ENCODE peak calls at places on chromosomes 7 and 10, in five cellular contexts. J, F, M, S and B are unnamed samples.

GRCh38 chr10:12906051-12906541 is 95.4 kb downstream of the CCDC3 start:
- DNase-seq in J (no peak), F (no peak), M (no peak), S (no peak), B (no peak)

GRCh38 chr7:1654738-1655490 is 15.2 kb upstream of the ELFN1 start:
- DNase-seq in J (no peak), F (no peak), M (no peak), S (no peak), B (no peak)

GRCh38 chr7:30925913-30926312 is 14.3 kb downstream of the AQP1 start:
- DNase-seq in J (no peak), F (no peak), M (no peak), S (no peak), B (no peak)

GRCh38 chr7:87810130-87810529 is 66.0 kb downstream of the SLC25A40 start:
- DNase-seq in J (no peak), F (no peak), M (no peak), S (no peak), B (no peak)

GRCh38 chr10:62540389-62540788 is 166.2 kb downstream of the ZNF365 start:
- DNase-seq in J (no peak), F (no peak), M (no peak), S (no peak), B (no peak)

GRCh38 chr7:117828831-117829230 is 44.4 kb downstream of the CTTNBP2 start:
- DNase-seq in J (no peak), F (no peak), M (no peak), S (no peak), B (no peak)

GRCh38 chr10:94546616-94547175 is 1.1 kb downstream of the HELLS start:
- DNase-seq in J (peak; percentile 19), F (no peak), M (peak; percentile 7), S (no peak), B (no peak)

GRCh38 chr7:36021917-36022550 is 131.0 kb upstream of the EEPD1 start:
- DNase-seq in J (no peak), F (no peak), M (no peak), S (no peak), B (no peak)

GRCh38 chr7:74115326-74115725 is 31.7 kb downstream of the LIMK1 start:
- DNase-seq in J (no peak), F (no peak), M (no peak), S (peak; percentile 72), B (peak; percentile 56)

GRCh38 chr10:29646960-29647431 is 12.2 kb upstream of the SVIL start:
- DNase-seq in J (no peak), F (no peak), M (no peak), S (no peak), B (no peak)

GRCh38 chr10:29643785-29644501 is 9.2 kb upstream of the SVIL start:
- DNase-seq in J (no peak), F (no peak), M (no peak), S (no peak), B (no peak)

GRCh38 chr10:29647483-29647882 is 12.7 kb upstream of the SVIL start:
- DNase-seq in J (no peak), F (no peak), M (no peak), S (no peak), B (no peak)

GRCh38 chr10:29646238-29646902 is 11.6 kb upstream of the SVIL start:
- DNase-seq in J (no peak), F (no peak), M (no peak), S (no peak), B (no peak)

DNA sequence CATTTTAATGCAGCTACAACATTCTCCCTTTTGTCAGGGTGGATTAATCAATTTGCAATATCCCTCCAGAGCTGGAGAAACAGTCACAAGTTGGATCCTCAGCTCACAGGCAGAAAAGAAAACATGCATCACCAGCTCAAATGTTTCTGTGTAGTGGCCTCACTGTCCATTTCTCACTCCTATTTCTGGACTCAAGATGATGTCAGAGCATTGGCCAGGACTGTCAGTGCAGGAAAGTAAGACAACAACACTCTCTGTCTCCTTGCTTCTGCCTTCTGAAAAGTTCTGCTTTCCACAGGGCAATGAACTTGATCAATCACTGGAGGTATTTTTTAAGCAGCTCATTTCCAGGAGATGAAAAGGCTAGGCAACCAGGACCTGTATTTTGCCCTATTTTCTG is 8.2 kb upstream of the SVIL start:
- DNase-seq in J (no peak), F (no peak), M (no peak), S (no peak), B (no peak)
- H3K27ac ChIP-seq in J (no peak overlapping the region), F (no peak overlapping the region), M (no peak overlapping the region), S (peak overlapping the region; percentile 35), B (no peak overlapping the region)

GRCh38 chr10:90787906-90788491 is 69.8 kb downstream of the HTR7 start:
- DNase-seq in J (peak; percentile 22), F (peak; percentile 9), M (no peak), S (no peak), B (peak; percentile 18)
- TF ChIP-seq HDAC2 in J (no peak), F (no peak), M (no peak), S (no peak), B (no peak)

GRCh38 chr7:55970561-55970960 is 6.2 kb downstream of the NIPSNAP2 start:
- DNase-seq in J (no peak), F (no peak), M (no peak), S (no peak), B (no peak)
- H3K27ac ChIP-seq in J (no peak overlapping the region), F (no peak overlapping the region), M (no peak overlapping the region), S (no peak overlapping the region), B (no peak overlapping the region)

GRCh38 chr7:51246258-51247245 is 70.1 kb downstream of the COBL start:
- DNase-seq in J (no peak), F (no peak), M (no peak), S (no peak), B (no peak)
- TF ChIP-seq HDAC2 in J (no peak), F (no peak), M (no peak), S (no peak), B (no peak)

GRCh38 chr10:58576736-58577366 is 64.2 kb downstream of the BICC1 start:
- DNase-seq in J (no peak), F (no peak), M (no peak), S (no peak), B (no peak)
- H3K27ac ChIP-seq in J (peak overlapping the region; percentile 13), F (no peak overlapping the region), M (no peak overlapping the region), S (no peak overlapping the region), B (no peak overlapping the region)

GRCh38 chr7:66928388-66928787 is 7.4 kb downstream of the TMEM248 start:
- DNase-seq in J (no peak), F (no peak), M (no peak), S (no peak), B (no peak)

GRCh38 chr7:66929935-66930334 is 8.9 kb downstream of the TMEM248 start:
- DNase-seq in J (no peak), F (no peak), M (no peak), S (no peak), B (no peak)

GRCh38 chr7:66925255-66925654 is 4.2 kb downstream of the TMEM248 start:
- DNase-seq in J (no peak), F (peak; percentile 63), M (no peak), S (no peak), B (no peak)

GRCh38 chr7:66929170-66929569 is 8.1 kb downstream of the TMEM248 start:
- DNase-seq in J (no peak), F (no peak), M (no peak), S (no peak), B (no peak)

GRCh38 chr7:66927348-66927948 is 6.4 kb downstream of the TMEM248 start:
- DNase-seq in J (no peak), F (peak; percentile 29), M (no peak), S (no peak), B (no peak)
- TF ChIP-seq HDAC2 in J (no peak), F (no peak), M (no peak), S (no peak), B (no peak)

GRCh38 chr10:122955892-122956291 is 1.9 kb upstream of the C10orf88 start:
- DNase-seq in J (no peak), F (peak; percentile 5), M (no peak), S (no peak), B (no peak)

GRCh38 chr10:122954731-122955050 is 664 bp upstream of the C10orf88 start:
- DNase-seq in J (no peak), F (no peak), M (no peak), S (no peak), B (no peak)

GRCh38 chr10:122953827-122954730 is at the start of gene C10orf88:
- DNase-seq in J (peak; percentile 94), F (peak; percentile 96), M (peak; percentile 96), S (peak; percentile 91), B (peak; percentile 96)

GRCh38 chr10:122962405-122962804 is 8.4 kb upstream of the C10orf88 start:
- DNase-seq in J (no peak), F (no peak), M (no peak), S (no peak), B (no peak)

GRCh38 chr10:122957474-122957873 is 3.4 kb upstream of the C10orf88 start:
- DNase-seq in J (no peak), F (peak; percentile 63), M (no peak), S (no peak), B (no peak)
- H3K27ac ChIP-seq in J (no peak overlapping the region), F (peak overlapping the region; percentile 12), M (no peak overlapping the region), S (no peak overlapping the region), B (no peak overlapping the region)